ENCODE peak calls at places on chromosomes 7 and 10, in six cellular contexts. R, E, Q, W, B and F are unnamed samples.

GRCh38 chr10:13852872-13853271 is 266.1 kb downstream of the PRPF18 start:
- ATAC-seq in R (no peak), E (peak), W (no peak), B (peak), Q (no peak), F (peak)

GRCh38 chr7:50553973-50554372 is 11.2 kb downstream of the DDC start:
- ATAC-seq in W (no peak), Q (no peak), B (no peak), E (no peak), R (no peak), F (no peak)

GRCh38 chr7:30238721-30239441 is 45.5 kb upstream of the ZNRF2 start:
- ATAC-seq in E (no peak), W (no peak), Q (peak), B (peak), R (no peak), F (no peak)

GRCh38 chr7:128458956-128459355 is 3.3 kb downstream of the HILPDA start:
- ATAC-seq in Q (peak), E (no peak), B (no peak), R (no peak), W (no peak), F (no peak)

GRCh38 chr10:43361532-43362190 is 9.8 kb upstream of the FXYD4 start:
- ATAC-seq in R (no peak), B (no peak), E (no peak), Q (peak), W (peak), F (no peak)

GRCh38 chr10:58280982-58281752 is 12.2 kb downstream of the CISD1 start:
- ATAC-seq in E (no peak), B (no peak), R (peak), Q (no peak), W (no peak), F (no peak)

GRCh38 chr10:22851865-22852239 is 76.0 kb upstream of the ARMC3 start:
- ATAC-seq in B (no peak), E (no peak), Q (no peak), R (no peak), W (no peak), F (no peak)

GRCh38 chr7:73718905-73719805 is at the start of gene STX1A:
- ATAC-seq in R (peak), E (peak), B (peak), Q (peak), W (peak), F (peak)

GRCh38 chr7:95394370-95394769 is 1.8 kb downstream of the PON3 start:
- ATAC-seq in Q (no peak), R (no peak), W (no peak), E (no peak), B (no peak), F (no peak)

GRCh38 chr7:139114585-139114984 is 5.1 kb upstream of the ZC3HAV1 start:
- ATAC-seq in E (no peak), R (no peak), W (no peak), B (no peak), Q (no peak), F (no peak)

GRCh38 chr10:48551796-48552591 is 52.9 kb downstream of the ARHGAP22 start:
- ATAC-seq in B (peak), Q (no peak), W (no peak), R (peak), E (no peak), F (peak)

GRCh38 chr10:436911-437665 is 252.4 kb downstream of the DIP2C start:
- ATAC-seq in R (no peak), B (no peak), E (no peak), Q (no peak), W (no peak), F (no peak)

GRCh38 chr10:127737563-127738511 is 852 bp downstream of the FOXI2 start:
- ATAC-seq in Q (no peak), W (no peak), E (no peak), R (no peak), B (no peak), F (no peak)

GRCh38 chr7:135342887-135343286 is 109.2 kb downstream of the STRA8 start:
- ATAC-seq in E (peak), W (no peak), Q (no peak), B (peak), R (no peak), F (no peak)

GRCh38 chr10:93616844-93617360 is 4.6 kb downstream of the PDE6C start:
- ATAC-seq in E (no peak), B (no peak), R (no peak), W (no peak), Q (no peak), F (no peak)

GRCh38 chr10:3331104-3331645 is 158.6 kb upstream of the PITRM1 start:
- ATAC-seq in Q (no peak), B (no peak), W (no peak), R (no peak), E (no peak), F (no peak)

GRCh38 chr7:16169537-16169936 is 251.8 kb downstream of the CRPPA start:
- ATAC-seq in Q (no peak), W (no peak), E (no peak), B (no peak), R (no peak), F (no peak)

GRCh38 chr10:110207805-110208613 is 604 bp downstream of the MXI1 start:
- ATAC-seq in R (no peak), B (no peak), W (peak), E (no peak), Q (peak), F (no peak)

GRCh38 chr7:100171840-100172239 is 3.4 kb upstream of the GAL3ST4 start:
- ATAC-seq in E (no peak), R (no peak), Q (no peak), B (no peak), W (peak), F (no peak)

GRCh38 chr10:70585555-70586243 is 16.8 kb downstream of the PRF1 start:
- ATAC-seq in Q (peak), B (no peak), W (no peak), E (no peak), R (no peak), F (no peak)